ENCODE peak calls at places on chromosomes 2 and 18, in seven cellular contexts. T is psoas muscle, N is OCI-LY7, G is lower lobe of right lung, Y is kidney, C is BE2C, A is left lung. I is an unnamed sample.

GRCh38 chr2:32937602-32938450 is 8.9 kb upstream of the LTBP1 start:
- DNase-seq in Y (no peak), A (no peak), C (no peak), N (no peak), T (no peak), G (no peak), I (no peak)

GRCh38 chr2:120390381-120391055 is 44.6 kb downstream of the INHBB start:
- DNase-seq in A (peak; percentile 27), Y (peak; percentile 46), T (no peak), G (peak; percentile 23), C (no peak), N (no peak), I (peak; percentile 9)

GRCh38 chr2:136135462-136135861 is 17.5 kb upstream of the CXCR4 start:
- DNase-seq in Y (no peak), T (no peak), C (no peak), G (no peak), A (no peak), N (no peak), I (no peak)

GRCh38 chr18:74493689-74494088 is 2.5 kb upstream of the CNDP2 start:
- DNase-seq in T (no peak), Y (no peak), G (no peak), N (peak; percentile 63), C (peak; percentile 25), A (no peak), I (no peak)

GRCh38 chr2:84938194-84938879 is 32.6 kb upstream of the KCMF1 start:
- DNase-seq in A (no peak), N (no peak), G (no peak), C (no peak), T (no peak), Y (no peak), I (no peak)

GRCh38 chr2:234375481-234375880 is 121.4 kb downstream of the ARL4C start:
- DNase-seq in Y (peak; percentile 22), A (no peak), C (no peak), N (no peak), G (no peak), T (no peak), I (no peak)

GRCh38 chr2:73069855-73070650 is 1.5 kb downstream of the SFXN5 start:
- DNase-seq in G (no peak), N (no peak), C (no peak), Y (peak; percentile 49), T (no peak), A (no peak), I (no peak)

GRCh38 chr2:148023861-148024260 is 3.0 kb downstream of the MBD5 start:
- DNase-seq in G (no peak), Y (no peak), A (no peak), N (peak; percentile 20), C (no peak), T (no peak), I (no peak)

GRCh38 chr2:207491086-207491485 is 38.7 kb upstream of the CREB1 start:
- DNase-seq in N (no peak), G (no peak), C (peak; percentile 48), T (no peak), A (no peak), Y (no peak), I (no peak)

GRCh38 chr2:179233626-179234430 is 30.8 kb downstream of the SESTD1 start:
- DNase-seq in T (no peak), G (no peak), N (no peak), Y (no peak), C (no peak), A (no peak), I (no peak)

GRCh38 chr2:65062843-65063242 is 6.6 kb downstream of the CEP68 start:
- DNase-seq in Y (no peak), A (no peak), T (peak; percentile 41), N (no peak), G (no peak), C (no peak), I (no peak)

GRCh38 chr2:6506311-6507258 is 359.1 kb downstream of the CMPK2 start:
- DNase-seq in N (no peak), C (no peak), A (no peak), G (no peak), T (no peak), Y (no peak), I (no peak)

GRCh38 chr2:675982-676646 is 1.1 kb downstream of the TMEM18 start:
- DNase-seq in Y (peak; percentile 86), A (no peak), N (no peak), T (peak; percentile 63), G (no peak), C (peak; percentile 75), I (peak; percentile 64)

GRCh38 chr18:27184115-27185024 is 738 bp downstream of the CHST9 start:
- DNase-seq in Y (no peak), N (no peak), G (no peak), C (no peak), T (no peak), A (peak; percentile 74), I (peak; percentile 8)

GRCh38 chr2:229715895-229716507 is 1.6 kb upstream of the DNER start:
- DNase-seq in G (no peak), C (peak; percentile 48), Y (no peak), A (no peak), T (no peak), N (peak; percentile 55), I (no peak)

GRCh38 chr2:20453087-20453486 is 6.2 kb downstream of the RHOB start:
- DNase-seq in Y (no peak), A (no peak), G (no peak), N (no peak), T (no peak), C (no peak), I (no peak)

GRCh38 chr2:9258953-9259399 is 52.4 kb downstream of the ASAP2 start:
- DNase-seq in A (no peak), Y (peak; percentile 92), C (no peak), T (peak; percentile 61), G (no peak), N (no peak), I (no peak)

GRCh38 chr2:138496096-138496651 is 5.4 kb upstream of the SPOPL start:
- DNase-seq in A (no peak), T (no peak), C (no peak), N (no peak), Y (no peak), G (no peak), I (no peak)

GRCh38 chr2:30629866-30630265 is 177.4 kb downstream of the CAPN13 start:
- DNase-seq in G (no peak), A (no peak), Y (no peak), N (no peak), C (no peak), T (no peak), I (no peak)

DNA sequence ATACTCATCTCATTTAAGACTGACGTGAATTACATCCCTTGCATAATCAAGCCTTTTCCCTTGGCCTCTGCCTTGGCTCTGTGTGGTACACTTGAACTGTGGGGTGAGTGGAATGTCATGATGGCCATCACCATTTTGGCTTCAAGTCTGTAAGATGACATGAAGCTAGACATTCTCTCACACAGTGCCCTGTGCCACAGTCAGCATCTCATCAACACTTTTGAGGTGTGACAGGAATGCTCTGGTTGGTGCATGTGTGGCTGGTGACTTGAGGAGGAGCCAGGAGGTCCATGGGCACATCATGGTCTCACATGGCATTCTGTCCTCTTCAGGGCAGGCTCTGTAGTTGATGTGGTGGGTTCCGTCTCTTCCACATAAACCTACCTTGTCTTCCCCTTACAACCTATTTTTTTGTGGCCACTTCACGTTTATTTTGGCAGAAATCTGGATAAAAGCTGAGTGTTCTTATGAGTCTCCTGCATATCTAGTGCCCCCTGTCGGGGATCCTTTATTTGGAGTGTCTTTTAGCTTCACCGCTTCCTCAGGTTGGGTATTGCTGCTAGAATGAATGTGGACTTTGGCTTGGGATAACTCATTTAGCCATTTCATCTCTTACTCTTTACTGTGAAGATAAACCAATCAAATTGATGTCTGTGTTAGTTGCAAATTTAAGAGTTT is 28.1 kb downstream of the MAP4K4 start:
- DNase-seq in Y (no peak), G (no peak), N (peak; percentile 45), C (no peak), A (no peak), T (no peak), I (no peak)
- TF ChIP-seq CTCF in Y (peak; percentile 3), G (no peak), N (peak; percentile 76), C (no peak), A (no peak), T (no peak), I (no peak)

GRCh38 chr2:189515264-189515663 is 65.3 kb downstream of the SLC40A1 start:
- DNase-seq in A (no peak), Y (no peak), N (no peak), G (no peak), T (no peak), C (no peak), I (no peak)

GRCh38 chr2:189511935-189512334 is 68.7 kb downstream of the SLC40A1 start:
- DNase-seq in C (no peak), N (no peak), Y (no peak), A (no peak), T (no peak), G (no peak), I (no peak)

GRCh38 chr2:189512879-189513278 is 67.7 kb downstream of the SLC40A1 start:
- DNase-seq in T (no peak), G (no peak), A (no peak), C (no peak), Y (no peak), N (no peak), I (peak; percentile 59)

GRCh38 chr2:189514107-189514506 is 66.5 kb downstream of the SLC40A1 start:
- DNase-seq in T (no peak), N (no peak), Y (no peak), G (no peak), C (no peak), A (no peak), I (no peak)

DNA sequence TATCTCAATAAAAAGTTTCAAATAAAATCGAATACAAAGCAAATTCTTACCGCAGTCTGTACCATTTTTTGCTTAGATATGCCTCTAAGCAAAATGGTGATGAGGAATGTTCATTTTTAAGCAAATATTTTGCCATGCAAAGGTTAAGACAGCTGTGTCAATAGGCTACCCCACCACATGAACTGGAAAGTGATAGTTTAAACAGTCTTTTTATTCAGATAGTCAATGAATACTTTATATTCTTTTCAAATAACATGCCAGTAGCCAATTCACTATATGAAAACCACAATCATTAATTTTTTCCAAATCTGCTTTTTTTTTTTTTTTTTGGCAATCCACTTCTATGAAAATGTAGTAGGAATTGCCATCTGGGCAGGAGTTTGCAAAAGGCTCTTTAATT is 69.4 kb downstream of the SLC40A1 start:
- DNase-seq in C (no peak), A (no peak), N (no peak), T (no peak), Y (no peak), G (no peak), I (no peak)
- H3K4me3 ChIP-seq in C (no peak overlapping the region), A (no peak overlapping the region), N (no peak overlapping the region), T (no peak overlapping the region), Y (no peak overlapping the region), G (no peak overlapping the region), I (no peak overlapping the region)

GRCh38 chr2:174138161-174138560 is 110.2 kb downstream of the OLA1 start:
- DNase-seq in C (no peak), A (no peak), T (no peak), Y (no peak), G (no peak), N (peak; percentile 10), I (no peak)
- TF ChIP-seq CTCF in C (peak; percentile 44), A (no peak), T (peak; percentile 11), Y (peak; percentile 15), G (peak; percentile 28), N (peak; percentile 72), I (no peak)

GRCh38 chr18:41657189-41657588 is 297.8 kb upstream of the PIK3C3 start:
- DNase-seq in T (no peak), A (no peak), Y (no peak), C (no peak), N (no peak), G (no peak), I (no peak)
- H3K4me3 ChIP-seq in T (no peak overlapping the region), A (no peak overlapping the region), Y (no peak overlapping the region), C (no peak overlapping the region), N (no peak overlapping the region), G (no peak overlapping the region), I (no peak overlapping the region)

I was measured in ovary.